ENCODE peak calls at places on chromosome 9, in five cellular contexts. X, B, D, C and K are unnamed samples.

GRCh38 chr9:71364196-71364955 is 243.0 kb upstream of the TRPM3 start:
- DNase-seq in X (no peak), B (no peak), D (no peak), C (no peak), K (no peak)

GRCh38 chr9:131580358-131580757 is 35.0 kb downstream of the PRRT1B start:
- DNase-seq in X (no peak), B (no peak), D (peak; percentile 29), C (no peak), K (no peak)

GRCh38 chr9:6619909-6620308 is 25.6 kb downstream of the GLDC start:
- DNase-seq in X (no peak), B (no peak), D (no peak), C (no peak), K (no peak)

GRCh38 chr9:93475856-93476255 is 22.5 kb upstream of the FAM120AOS start:
- DNase-seq in X (no peak), B (peak; percentile 15), D (no peak), C (no peak), K (no peak)

GRCh38 chr9:123373941-123374340 is 17.9 kb downstream of the CRB2 start:
- DNase-seq in X (no peak), B (peak; percentile 84), D (no peak), C (no peak), K (no peak)

GRCh38 chr9:134041649-134041962 is 16.3 kb downstream of the BRD3OS start:
- DNase-seq in X (no peak), B (no peak), D (peak; percentile 34), C (no peak), K (no peak)

GRCh38 chr9:90998573-90998972 is 197.0 kb downstream of the SYK start:
- DNase-seq in X (peak; percentile 28), B (peak; percentile 18), D (no peak), C (no peak), K (no peak)

GRCh38 chr9:37100317-37100716 is 20.1 kb upstream of the ZCCHC7 start:
- DNase-seq in X (no peak), B (no peak), D (no peak), C (peak; percentile 70), K (no peak)

GRCh38 chr9:125177888-125178287 is 11.7 kb downstream of the PPP6C start:
- DNase-seq in X (no peak), B (no peak), D (no peak), C (no peak), K (no peak)

GRCh38 chr9:105119166-105119565 is 125.3 kb upstream of the SLC44A1 start:
- DNase-seq in X (no peak), B (no peak), D (no peak), C (no peak), K (no peak)

GRCh38 chr9:2526071-2526862 is 95.3 kb upstream of the VLDLR start:
- DNase-seq in X (no peak), B (no peak), D (no peak), C (no peak), K (no peak)

GRCh38 chr9:12464910-12465512 is 228.2 kb upstream of the TYRP1 start:
- DNase-seq in X (no peak), B (peak; percentile 58), D (no peak), C (no peak), K (no peak)

GRCh38 chr9:109319631-109320233 is 1.1 kb downstream of the EPB41L4B start:
- DNase-seq in X (no peak), B (no peak), D (no peak), C (no peak), K (no peak)

GRCh38 chr9:34252670-34253459 is 74.0 kb downstream of the UBAP1 start:
- DNase-seq in X (peak; percentile 63), B (peak; percentile 72), D (peak; percentile 63), C (no peak), K (no peak)

GRCh38 chr9:110142868-110143866 is 64.8 kb downstream of the C9orf152 start:
- DNase-seq in X (no peak), B (peak; percentile 30), D (no peak), C (no peak), K (no peak)

GRCh38 chr9:105930007-105930627 is 235.8 kb downstream of the TMEM38B start:
- DNase-seq in X (peak; percentile 16), B (peak; percentile 63), D (no peak), C (no peak), K (no peak)

GRCh38 chr9:2157277-2158105 is 142.3 kb downstream of the SMARCA2 start:
- DNase-seq in X (peak; percentile 27), B (no peak), D (no peak), C (no peak), K (no peak)

GRCh38 chr9:133928248-133928764 is 63.8 kb downstream of the VAV2 start:
- DNase-seq in X (no peak), B (no peak), D (no peak), C (no peak), K (no peak)

GRCh38 chr9:127561491-127562270 is 50.4 kb upstream of the STXBP1 start:
- DNase-seq in X (peak; percentile 79), B (no peak), D (peak; percentile 95), C (peak; percentile 99), K (peak; percentile 96)

GRCh38 chr9:32968101-32969011 is 33.1 kb downstream of the APTX start:
- DNase-seq in X (peak; percentile 29), B (peak; percentile 65), D (no peak), C (no peak), K (no peak)

GRCh38 chr9:19552282-19552681 is 143.5 kb downstream of the ACER2 start:
- DNase-seq in X (no peak), B (no peak), D (no peak), C (no peak), K (no peak)

GRCh38 chr9:7241694-7242093 is 483.9 kb downstream of the KDM4C start:
- DNase-seq in X (no peak), B (no peak), D (no peak), C (no peak), K (no peak)

GRCh38 chr9:21331676-21332402 is 3.4 kb downstream of the KLHL9 start:
- DNase-seq in X (no peak), B (no peak), D (no peak), C (no peak), K (no peak)

GRCh38 chr9:115276621-115277020 is 158.7 kb upstream of the TNC start:
- DNase-seq in X (no peak), B (no peak), D (no peak), C (no peak), K (peak; percentile 75)

GRCh38 chr9:101923451-101923850 is 185.0 kb upstream of the GRIN3A start:
- DNase-seq in X (no peak), B (no peak), D (no peak), C (no peak), K (no peak)

GRCh38 chr9:21873540-21874221 is 71.2 kb downstream of the MTAP start:
- DNase-seq in X (no peak), B (no peak), D (no peak), C (peak; percentile 70), K (no peak)

GRCh38 chr9:133990366-133991210 is 1.5 kb downstream of the VAV2 start:
- DNase-seq in X (no peak), B (peak; percentile 40), D (peak; percentile 77), C (peak; percentile 67), K (no peak)

GRCh38 chr9:12817702-12818101 is 42.9 kb downstream of the LURAP1L start:
- DNase-seq in X (no peak), B (no peak), D (no peak), C (peak; percentile 58), K (no peak)

GRCh38 chr9:21455320-21455719 is 15.1 kb downstream of the IFNA1 start:
- DNase-seq in X (no peak), B (peak; percentile 39), D (no peak), C (no peak), K (no peak)

GRCh38 chr9:137916540-137916939 is 39.0 kb downstream of the CACNA1B start:
- DNase-seq in X (no peak), B (no peak), D (no peak), C (no peak), K (no peak)

GRCh38 chr9:107248714-107249113 is 34.4 kb upstream of the RAD23B start:
- DNase-seq in X (no peak), B (no peak), D (no peak), C (no peak), K (no peak)
- H3K27ac ChIP-seq in X (no peak overlapping the region), B (peak overlapping the region; percentile 25), D (no peak overlapping the region), C (peak overlapping the region; percentile 98), K (no peak overlapping the region)

GRCh38 chr9:136335296-136336155 is 8.2 kb downstream of the GPSM1 start:
- DNase-seq in X (no peak), B (no peak), D (no peak), C (no peak), K (no peak)
- H3K4me1 ChIP-seq in X (no peaks in the 10 kb centered on the region), B (no peaks in the 10 kb centered on the region), D (no peaks in the 10 kb centered on the region), C (no peaks in the 10 kb centered on the region), K (peaks cover 8% of the 10 kb centered on the region)

GRCh38 chr9:16029796-16030363 is 477.0 kb downstream of the CCDC171 start:
- DNase-seq in X (no peak), B (no peak), D (no peak), C (no peak), K (no peak)

GRCh38 chr9:16029056-16029615 is 476.3 kb downstream of the CCDC171 start:
- DNase-seq in X (no peak), B (no peak), D (no peak), C (no peak), K (no peak)

GRCh38 chr9:16031486-16031885 is 478.6 kb downstream of the CCDC171 start:
- DNase-seq in X (no peak), B (no peak), D (no peak), C (no peak), K (no peak)

GRCh38 chr9:16031971-16032370 is 479.1 kb downstream of the CCDC171 start:
- DNase-seq in X (no peak), B (no peak), D (no peak), C (no peak), K (no peak)

DNA sequence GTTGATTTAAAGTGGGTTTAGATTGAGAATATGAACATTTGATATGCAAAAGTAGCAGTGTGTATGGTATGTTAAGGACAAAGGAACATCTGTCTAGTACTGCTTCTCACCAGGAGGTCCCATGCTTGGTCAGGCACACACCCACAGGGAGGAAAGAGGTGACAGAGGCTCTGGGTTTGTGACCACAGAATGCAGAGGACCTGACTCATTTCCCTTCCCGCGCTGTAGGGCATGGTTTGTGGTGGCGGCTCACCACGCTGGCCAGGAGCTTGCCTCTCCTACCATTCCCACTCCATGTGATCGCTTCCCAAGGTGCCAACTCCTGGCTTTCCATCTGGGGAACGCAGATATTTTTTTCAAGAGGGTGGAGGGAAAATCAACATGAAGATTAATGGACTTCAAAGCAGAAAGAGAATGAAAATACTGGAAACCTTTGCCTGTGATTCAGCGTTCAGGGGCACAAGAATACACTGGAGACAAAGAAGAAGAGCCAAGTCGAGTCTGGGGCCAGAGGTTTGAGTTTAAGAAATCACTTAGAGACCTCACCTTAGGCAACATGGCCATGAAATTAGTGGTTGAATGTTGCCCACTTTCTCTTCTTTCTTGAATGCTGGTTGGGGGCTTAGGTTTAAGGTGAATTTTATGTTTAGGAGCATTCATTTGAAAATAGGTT is 477.8 kb downstream of the CCDC171 start:
- DNase-seq in X (no peak), B (no peak), D (no peak), C (peak; percentile 85), K (no peak)
- H3K4me3 ChIP-seq in X (no peak overlapping the region), B (no peak overlapping the region), D (no peak overlapping the region), C (no peak overlapping the region), K (no peak overlapping the region)

DNA sequence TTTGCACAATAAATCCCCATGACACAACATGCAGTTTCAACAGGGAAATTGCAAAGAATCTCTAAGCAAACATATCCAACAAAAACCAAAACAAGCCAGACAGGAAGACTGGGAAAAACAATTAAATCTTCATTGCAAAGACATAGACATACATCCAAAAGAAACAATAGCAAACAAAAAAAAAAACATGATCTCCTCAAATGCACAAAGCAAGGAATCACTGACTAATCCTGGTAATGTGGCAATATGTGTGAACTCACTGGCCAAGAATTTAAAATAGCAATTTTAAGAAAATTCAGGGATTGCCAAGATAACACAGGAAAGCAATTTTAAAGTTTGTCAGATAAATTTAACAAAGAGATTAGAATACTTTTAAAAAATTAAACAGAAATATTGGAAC is 520.1 kb upstream of the SMC2 start:
- DNase-seq in X (no peak), B (no peak), D (no peak), C (no peak), K (no peak)
- H3K27ac ChIP-seq in X (no peak overlapping the region), B (no peak overlapping the region), D (no peak overlapping the region), C (no peak overlapping the region), K (no peak overlapping the region)